ENCODE peak calls at places on chromosomes 1 and 21, in ten cellular contexts. J, T, P, O, A, N, R, K, F and U are unnamed samples.

GRCh38 chr21:45166931-45167330 is 92.6 kb downstream of the ADARB1 start:
- DNase-seq in J (no peak), T (no peak), P (no peak), O (no peak), A (no peak), N (no peak), R (no peak), K (no peak), F (no peak), U (no peak)

GRCh38 chr1:23751050-23751814 is 8.0 kb downstream of the ELOA start:
- DNase-seq in J (peak), T (peak), P (peak), O (peak), A (peak), N (peak), R (peak), K (peak), F (no peak), U (no peak)

GRCh38 chr1:84286071-84286470 is 15.4 kb upstream of the SAMD13 start:
- DNase-seq in J (no peak), T (peak), P (no peak), O (no peak), A (no peak), N (no peak), R (no peak), K (no peak), F (no peak), U (no peak)

GRCh38 chr1:43034778-43035177 is 76.1 kb upstream of the SLC2A1 start:
- DNase-seq in J (no peak), T (no peak), P (no peak), O (no peak), A (no peak), N (no peak), R (no peak), K (no peak), F (no peak), U (no peak)

GRCh38 chr1:109425902-109426277 is 358 bp downstream of the PSMA5 start:
- DNase-seq in J (peak), T (peak), P (peak), O (no peak), A (peak), N (peak), R (peak), K (peak), F (no peak), U (peak)

GRCh38 chr1:232196042-232196441 is 433.9 kb downstream of the SIPA1L2 start:
- DNase-seq in J (no peak), T (peak), P (no peak), O (no peak), A (no peak), N (no peak), R (no peak), K (no peak), F (no peak), U (no peak)

GRCh38 chr21:43693981-43694380 is 24.9 kb upstream of the PDXK start:
- DNase-seq in J (no peak), T (no peak), P (no peak), O (no peak), A (no peak), N (no peak), R (no peak), K (no peak), F (no peak), U (no peak)

GRCh38 chr1:212290608-212291007 is 5.4 kb downstream of the PPP2R5A start:
- DNase-seq in J (no peak), T (peak), P (no peak), O (no peak), A (peak), N (no peak), R (no peak), K (no peak), F (no peak), U (no peak)

GRCh38 chr21:15098908-15099307 is 34.1 kb upstream of the NRIP1 start:
- DNase-seq in J (no peak), T (no peak), P (no peak), O (no peak), A (no peak), N (no peak), R (no peak), K (no peak), F (no peak), U (no peak)

GRCh38 chr1:94383966-94384408 is 34.2 kb upstream of the ABCD3 start:
- DNase-seq in J (no peak), T (peak), P (no peak), O (no peak), A (peak), N (no peak), R (no peak), K (no peak), F (no peak), U (no peak)

GRCh38 chr1:46181343-46182260 is 5.3 kb upstream of the P3R3URF start:
- DNase-seq in J (no peak), T (peak), P (no peak), O (no peak), A (no peak), N (no peak), R (no peak), K (no peak), F (no peak), U (no peak)

GRCh38 chr1:246647113-246647512 is 77.1 kb upstream of the SCCPDH start:
- DNase-seq in J (no peak), T (peak), P (no peak), O (no peak), A (peak), N (peak), R (no peak), K (no peak), F (peak), U (no peak)

GRCh38 chr1:98157524-98158293 is 236.9 kb upstream of the DPYD start:
- DNase-seq in J (no peak), T (peak), P (no peak), O (no peak), A (peak), N (no peak), R (no peak), K (no peak), F (no peak), U (no peak)

GRCh38 chr1:227884370-227885134 is 63.2 kb downstream of the WNT9A start:
- DNase-seq in J (no peak), T (no peak), P (no peak), O (no peak), A (no peak), N (no peak), R (no peak), K (no peak), F (peak), U (no peak)

GRCh38 chr1:87969040-87969439 is 640.4 kb downstream of the LMO4 start:
- DNase-seq in J (no peak), T (no peak), P (no peak), O (no peak), A (no peak), N (no peak), R (no peak), K (no peak), F (no peak), U (no peak)

GRCh38 chr1:173887627-173888026 is 19.4 kb downstream of the ZBTB37 start:
- DNase-seq in J (no peak), T (no peak), P (no peak), O (no peak), A (no peak), N (no peak), R (no peak), K (no peak), F (no peak), U (no peak)

GRCh38 chr1:183824295-183824694 is 19.4 kb downstream of the RGL1 start:
- DNase-seq in J (no peak), T (no peak), P (no peak), O (no peak), A (no peak), N (no peak), R (no peak), K (no peak), F (no peak), U (no peak)

GRCh38 chr1:117646956-117647355 is 41.1 kb downstream of the TENT5C start:
- DNase-seq in J (no peak), T (no peak), P (no peak), O (no peak), A (no peak), N (no peak), R (no peak), K (no peak), F (no peak), U (no peak)

GRCh38 chr1:101185421-101185820 is 51.4 kb upstream of the S1PR1 start:
- DNase-seq in J (no peak), T (peak), P (no peak), O (no peak), A (peak), N (no peak), R (no peak), K (no peak), F (no peak), U (no peak)

GRCh38 chr1:247337961-247338360 is 6.3 kb upstream of the ZNF496 start:
- DNase-seq in J (no peak), T (no peak), P (no peak), O (no peak), A (no peak), N (no peak), R (no peak), K (no peak), F (no peak), U (no peak)

GRCh38 chr21:36155603-36156338 is 853 bp upstream of the DOP1B start:
- DNase-seq in J (no peak), T (no peak), P (no peak), O (no peak), A (no peak), N (no peak), R (no peak), K (no peak), F (no peak), U (no peak)

GRCh38 chr21:26966360-26966977 is 419 bp downstream of the ADAMTS5 start:
- DNase-seq in J (no peak), T (peak), P (no peak), O (no peak), A (peak), N (no peak), R (no peak), K (no peak), F (no peak), U (no peak)

GRCh38 chr1:42170779-42171621 is 6.5 kb upstream of the GUCA2A start:
- DNase-seq in J (no peak), T (no peak), P (no peak), O (no peak), A (no peak), N (no peak), R (no peak), K (no peak), F (no peak), U (no peak)

GRCh38 chr1:22414244-22414751 is 37.4 kb upstream of the ZBTB40 start:
- DNase-seq in J (no peak), T (peak), P (no peak), O (no peak), A (peak), N (no peak), R (no peak), K (no peak), F (no peak), U (no peak)

GRCh38 chr1:208026880-208027438 is 116.0 kb upstream of the CD34 start:
- DNase-seq in J (no peak), T (no peak), P (no peak), O (no peak), A (no peak), N (no peak), R (no peak), K (no peak), F (no peak), U (no peak)

GRCh38 chr21:31343680-31344480 is at the start of gene TIAM1:
- DNase-seq in J (peak), T (peak), P (no peak), O (no peak), A (peak), N (peak), R (no peak), K (no peak), F (peak), U (peak)

GRCh38 chr1:200654660-200655059 is 15.0 kb downstream of the DDX59 start:
- DNase-seq in J (no peak), T (peak), P (no peak), O (peak), A (no peak), N (no peak), R (no peak), K (no peak), F (no peak), U (no peak)

GRCh38 chr21:29798840-29799239 is 141.0 kb downstream of the GRIK1 start:
- DNase-seq in J (no peak), T (no peak), P (no peak), O (no peak), A (no peak), N (no peak), R (no peak), K (no peak), F (no peak), U (no peak)

GRCh38 chr1:162502928-162503327 is 5.3 kb downstream of the UHMK1 start:
- DNase-seq in J (no peak), T (peak), P (no peak), O (no peak), A (peak), N (no peak), R (no peak), K (no peak), F (no peak), U (no peak)

GRCh38 chr1:98086156-98086555 is 165.3 kb upstream of the DPYD start:
- DNase-seq in J (no peak), T (peak), P (no peak), O (no peak), A (peak), N (no peak), R (no peak), K (no peak), F (no peak), U (no peak)

GRCh38 chr1:192809286-192810252 is 730 bp downstream of the RGS2 start:
- DNase-seq in J (no peak), T (peak), P (peak), O (no peak), A (peak), N (peak), R (peak), K (peak), F (peak), U (no peak)

GRCh38 chr1:9326596-9326995 is 33.9 kb downstream of the SPSB1 start:
- DNase-seq in J (no peak), T (peak), P (no peak), O (no peak), A (peak), N (no peak), R (no peak), K (no peak), F (no peak), U (no peak)

GRCh38 chr21:39676054-39676771 is 63.5 kb downstream of the B3GALT5 start:
- DNase-seq in J (no peak), T (no peak), P (no peak), O (no peak), A (no peak), N (no peak), R (peak), K (no peak), F (peak), U (no peak)

GRCh38 chr1:196009362-196009761 is 598.9 kb downstream of the KCNT2 start:
- DNase-seq in J (no peak), T (no peak), P (no peak), O (no peak), A (no peak), N (no peak), R (no peak), K (no peak), F (no peak), U (no peak)

GRCh38 chr1:47568763-47569162 is 130.9 kb downstream of the FOXD2 start:
- DNase-seq in J (no peak), T (no peak), P (no peak), O (no peak), A (no peak), N (no peak), R (no peak), K (no peak), F (no peak), U (no peak)

GRCh38 chr21:38626311-38626710 is 128.0 kb upstream of the ERG start:
- DNase-seq in J (no peak), T (no peak), P (no peak), O (no peak), A (no peak), N (no peak), R (no peak), K (no peak), F (no peak), U (no peak)

GRCh38 chr1:15448877-15449462 is 7.6 kb upstream of the CELA2A start:
- DNase-seq in J (no peak), T (no peak), P (no peak), O (no peak), A (no peak), N (no peak), R (no peak), K (no peak), F (no peak), U (no peak)

GRCh38 chr1:247376659-247377058 is 39.3 kb upstream of the NLRP3 start:
- DNase-seq in J (no peak), T (no peak), P (no peak), O (no peak), A (no peak), N (no peak), R (no peak), K (no peak), F (no peak), U (no peak)

GRCh38 chr1:194866153-194866552 is 1679.7 kb upstream of the B3GALT2 start:
- DNase-seq in J (no peak), T (no peak), P (no peak), O (no peak), A (no peak), N (no peak), R (no peak), K (no peak), F (no peak), U (no peak)